ENCODE peak calls at places on chromosomes 16 and 17, in ten cellular contexts. B is neural progenitor cell; R is hepatocyte; A is IMR-90; K is Caco-2; Q is breast epithelium; X is CD8-positive, alpha-beta memory T cell; V is transverse colon; W is PC-3; J is GM23248. M is an unnamed sample.

GRCh38 chr17:78933959-78934568 is 8.9 kb upstream of the TIMP2 start:
- DNase-seq in B (peak; percentile 89), R (peak; percentile 93), A (peak; percentile 100), K (peak; percentile 27), Q (peak; percentile 89), X (no peak), V (peak; percentile 90), W (peak; percentile 95), J (peak; percentile 97), M (peak; percentile 99)

GRCh38 chr17:67829331-67829730 is 4.0 kb downstream of the BPTF start:
- DNase-seq in B (peak; percentile 9), R (no peak), A (no peak), K (no peak), Q (no peak), X (peak; percentile 17), V (no peak), W (peak; percentile 63), J (peak; percentile 16), M (no peak)

GRCh38 chr17:79735096-79735495 is 4.4 kb downstream of the ENPP7 start:
- DNase-seq in B (no peak), R (no peak), A (no peak), K (no peak), Q (no peak), X (no peak), V (no peak), W (no peak), J (no peak), M (no peak)

GRCh38 chr17:59342681-59343127 is 11.2 kb downstream of the YPEL2 start:
- DNase-seq in B (no peak), R (no peak), A (no peak), K (no peak), Q (no peak), X (no peak), V (no peak), W (no peak), J (no peak), M (no peak)

GRCh38 chr17:8785547-8786412 is 13.4 kb downstream of the MFSD6L start:
- DNase-seq in B (peak; percentile 86), R (peak; percentile 83), A (peak; percentile 56), K (peak; percentile 75), Q (peak; percentile 76), X (peak; percentile 44), V (peak; percentile 79), W (peak; percentile 71), J (peak; percentile 72), M (peak; percentile 87)

GRCh38 chr17:12909511-12909910 is 108.3 kb downstream of the ELAC2 start:
- DNase-seq in B (no peak), R (no peak), A (no peak), K (no peak), Q (no peak), X (no peak), V (no peak), W (no peak), J (no peak), M (no peak)

GRCh38 chr16:81684242-81684837 is 94.8 kb upstream of the PLCG2 start:
- DNase-seq in B (no peak), R (no peak), A (no peak), K (no peak), Q (no peak), X (no peak), V (no peak), W (no peak), J (no peak), M (no peak)

GRCh38 chr17:56914641-56915263 is 903 bp upstream of the TRIM25 start:
- DNase-seq in B (no peak), R (peak; percentile 36), A (no peak), K (no peak), Q (no peak), X (no peak), V (no peak), W (peak; percentile 45), J (no peak), M (no peak)

GRCh38 chr17:66580601-66581385 is 254.1 kb upstream of the CACNG5 start:
- DNase-seq in B (no peak), R (peak; percentile 53), A (peak; percentile 28), K (no peak), Q (no peak), X (no peak), V (peak; percentile 51), W (no peak), J (no peak), M (peak; percentile 55)

GRCh38 chr17:3788200-3788599 is 12.8 kb downstream of the ITGAE start:
- DNase-seq in B (no peak), R (no peak), A (no peak), K (no peak), Q (no peak), X (no peak), V (no peak), W (no peak), J (no peak), M (no peak)

GRCh38 chr17:80817861-80818260 is 173.8 kb upstream of the CHMP6 start:
- DNase-seq in B (no peak), R (no peak), A (peak; percentile 76), K (no peak), Q (no peak), X (no peak), V (no peak), W (peak; percentile 61), J (peak; percentile 50), M (peak; percentile 16)

GRCh38 chr17:28485049-28485448 is 11.6 kb downstream of the SLC13A2 start:
- DNase-seq in B (no peak), R (no peak), A (no peak), K (no peak), Q (no peak), X (no peak), V (no peak), W (no peak), J (no peak), M (no peak)

GRCh38 chr16:19393226-19394074 is 24.2 kb upstream of the TMC5 start:
- DNase-seq in B (peak; percentile 55), R (peak; percentile 79), A (peak; percentile 23), K (peak; percentile 27), Q (no peak), X (no peak), V (peak; percentile 65), W (peak; percentile 85), J (peak; percentile 40), M (no peak)

GRCh38 chr16:3656491-3657468 is 2.3 kb downstream of the DNASE1 start:
- DNase-seq in B (no peak), R (no peak), A (no peak), K (no peak), Q (no peak), X (no peak), V (no peak), W (no peak), J (peak; percentile 12), M (no peak)

DNA sequence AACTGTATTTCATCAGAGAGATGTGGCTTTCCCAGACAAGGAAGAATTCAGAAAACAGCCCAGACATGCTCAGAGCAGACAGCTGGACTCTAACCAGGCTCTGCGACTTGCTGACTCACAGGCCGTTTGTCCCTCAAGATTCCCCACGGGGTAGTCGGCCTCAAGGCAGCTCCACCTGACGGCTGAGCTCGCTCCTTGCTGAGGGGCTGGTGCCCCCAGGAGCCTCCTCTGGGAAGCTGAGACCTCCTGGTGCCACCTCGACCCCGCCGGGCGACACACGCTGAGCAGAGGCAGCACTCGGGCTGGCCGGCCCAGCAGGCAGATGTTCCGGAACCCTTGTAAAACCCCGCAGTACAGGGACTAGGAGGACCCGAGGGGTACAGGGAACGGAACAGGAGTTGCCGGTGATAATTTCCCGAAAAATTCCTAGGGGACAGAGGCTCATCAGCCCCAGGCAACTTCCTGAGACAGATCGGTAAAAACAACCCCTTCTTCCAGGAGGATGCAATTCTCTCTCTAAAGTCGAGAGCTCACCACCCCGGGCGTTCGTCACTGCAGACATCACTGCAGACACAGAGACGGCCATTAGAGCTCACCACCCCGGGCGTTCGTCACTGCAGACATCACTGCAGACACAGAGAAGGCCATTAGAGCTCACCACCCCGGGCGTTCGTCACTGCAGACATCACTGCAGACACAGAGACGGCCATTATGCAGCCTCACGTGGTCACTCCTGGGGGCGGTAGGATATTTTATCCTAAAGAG is 19.9 kb downstream of the RPH3AL start:
- DNase-seq in B (no peak), R (no peak), A (peak; percentile 35), K (no peak), Q (no peak), X (no peak), V (no peak), W (no peak), J (peak; percentile 61), M (peak; percentile 75)
- H3K4me3 ChIP-seq in B (no peak overlapping the region), R (no peak overlapping the region), A (no peak overlapping the region), K (no peak overlapping the region), Q (peak overlapping the region; percentile 28), X (no peak overlapping the region), V (no peak overlapping the region), W (no peak overlapping the region), J (no peak overlapping the region), M (peak overlapping the region; percentile 58)

DNA sequence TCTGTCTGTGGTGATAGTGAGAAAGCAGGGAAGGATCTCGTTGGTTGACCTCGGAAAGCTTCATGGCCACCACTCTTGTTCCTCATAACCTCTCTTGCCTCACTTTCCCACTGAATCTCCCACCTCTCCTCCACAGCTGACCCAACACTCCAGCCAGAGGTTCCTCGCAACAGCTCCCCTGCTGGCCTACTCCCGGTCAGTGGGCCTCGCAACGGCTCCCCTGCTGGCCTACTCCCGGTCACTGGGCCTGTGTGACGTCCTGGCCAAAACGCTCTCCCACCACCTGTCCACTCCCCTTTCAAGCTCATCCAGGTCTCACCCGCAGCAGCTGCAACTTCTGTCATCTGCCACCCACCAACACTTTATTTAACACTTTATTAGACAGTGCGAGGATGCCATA is 149.1 kb downstream of the VPS53 start:
- DNase-seq in B (no peak), R (no peak), A (no peak), K (peak; percentile 47), Q (no peak), X (no peak), V (no peak), W (no peak), J (peak; percentile 12), M (no peak)
- H3K4me1 ChIP-seq in B (no peaks in the 10 kb centered on the region), R (no peaks in the 10 kb centered on the region), A (peaks cover 5% of the 10 kb centered on the region), K (no peaks in the 10 kb centered on the region), Q (no peaks in the 10 kb centered on the region), X (no peaks in the 10 kb centered on the region), V (peaks cover 3% of the 10 kb centered on the region), W (peaks cover 8% of the 10 kb centered on the region), J (peaks cover 14% of the 10 kb centered on the region), M (peaks cover 9% of the 10 kb centered on the region)

DNA sequence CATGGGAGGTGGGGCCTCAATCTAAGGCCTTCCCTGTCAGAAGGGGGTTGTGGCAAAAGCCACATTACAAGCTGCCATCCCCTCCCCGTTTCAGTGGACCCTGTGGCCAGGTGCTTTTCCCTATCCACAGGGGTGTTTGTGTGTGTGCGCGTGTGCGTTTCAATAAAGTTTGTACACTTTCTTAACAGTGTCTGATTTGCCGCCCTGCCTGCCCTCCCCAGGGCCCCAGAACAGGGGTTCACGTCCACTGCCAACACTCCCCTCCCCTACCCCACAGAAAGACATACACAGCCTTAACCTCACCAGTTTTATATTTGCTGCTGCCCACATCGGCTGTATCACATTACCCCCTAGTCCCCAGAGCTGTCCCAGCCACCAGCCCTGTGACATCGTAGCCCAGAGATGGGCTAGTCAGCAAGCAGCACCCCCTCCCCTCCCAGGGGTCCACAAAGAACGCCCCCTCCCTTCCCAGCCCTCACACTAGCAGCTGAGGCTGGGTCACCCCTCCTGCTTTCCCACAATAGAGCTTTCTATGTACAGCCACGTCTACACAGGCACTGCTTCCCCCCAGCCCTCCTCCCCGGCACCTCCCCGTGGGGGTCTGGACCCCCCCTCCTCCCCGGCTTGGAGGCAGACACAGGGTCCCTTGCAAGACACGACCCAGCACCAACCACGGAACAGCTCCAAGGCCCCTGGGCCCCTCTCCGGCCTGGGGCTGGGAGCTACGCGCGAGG is 8.0 kb downstream of the GRN start:
- DNase-seq in B (no peak), R (no peak), A (no peak), K (no peak), Q (no peak), X (no peak), V (no peak), W (no peak), J (no peak), M (no peak)
- H3K4me3 ChIP-seq in B (peak overlapping the region; percentile 41), R (no peak overlapping the region), A (no peak overlapping the region), K (peak overlapping the region; percentile 33), Q (no peak overlapping the region), X (no peak overlapping the region), V (no peak overlapping the region), W (no peak overlapping the region), J (peak overlapping the region; percentile 66), M (peak overlapping the region; percentile 41)

GRCh38 chr17:7561028-7561575 is 617 bp upstream of the SENP3 start:
- DNase-seq in B (peak; percentile 95), R (peak; percentile 96), A (peak; percentile 76), K (peak; percentile 85), Q (peak; percentile 96), X (peak; percentile 81), V (peak; percentile 97), W (peak; percentile 84), J (peak; percentile 93), M (peak; percentile 96)
- H3K4me1 ChIP-seq in B (peaks cover 44% of the 10 kb centered on the region), R (peaks cover 39% of the 10 kb centered on the region), A (peaks cover 9% of the 10 kb centered on the region), K (peaks cover 4% of the 10 kb centered on the region), Q (peaks cover 43% of the 10 kb centered on the region), X (peaks cover 37% of the 10 kb centered on the region), V (peaks cover 62% of the 10 kb centered on the region), W (peaks cover 37% of the 10 kb centered on the region), J (peaks cover 22% of the 10 kb centered on the region), M (peaks cover 45% of the 10 kb centered on the region)

M was measured in adipocyte.